ENCODE peak calls at places on chromosomes 11 and 22, in six cellular contexts. One of them, this sample, is unnamed.

GRCh38 chr11:71235719-71236118 is 16.7 kb downstream of the SHANK2 start:
- DNase-seq in left ventricle myocardium inferior: no peak
- DNase-seq in Peyer's patch: no peak
- DNase-seq in IMR-90: no peak
- DNase-seq in A549: no peak
- DNase-seq in AG04450: no peak
- DNase-seq in this sample: peak

GRCh38 chr22:35394810-35395563 is 5.0 kb upstream of the MCM5 start:
- DNase-seq in A549: no peak
- DNase-seq in AG04450: no peak
- DNase-seq in IMR-90: no peak
- DNase-seq in left ventricle myocardium inferior: no peak
- DNase-seq in Peyer's patch: no peak
- DNase-seq in this sample: no peak

GRCh38 chr11:68353118-68353517 is 40.7 kb downstream of the LRP5 start:
- DNase-seq in AG04450: no peak
- DNase-seq in IMR-90: no peak
- DNase-seq in Peyer's patch: no peak
- DNase-seq in left ventricle myocardium inferior: no peak
- DNase-seq in A549: peak
- DNase-seq in this sample: no peak

GRCh38 chr22:20783844-20784723 is 10.2 kb downstream of the SERPIND1 start:
- DNase-seq in left ventricle myocardium inferior: no peak
- DNase-seq in Peyer's patch: no peak
- DNase-seq in AG04450: peak
- DNase-seq in A549: peak
- DNase-seq in IMR-90: peak
- DNase-seq in this sample: no peak

GRCh38 chr22:44085743-44086741 is 61.9 kb downstream of the PARVB start:
- DNase-seq in AG04450: no peak
- DNase-seq in left ventricle myocardium inferior: peak
- DNase-seq in Peyer's patch: no peak
- DNase-seq in IMR-90: peak
- DNase-seq in A549: peak
- DNase-seq in this sample: no peak

GRCh38 chr22:33438273-33438672 is 380.1 kb upstream of the SYN3 start:
- DNase-seq in A549: peak
- DNase-seq in IMR-90: peak
- DNase-seq in Peyer's patch: no peak
- DNase-seq in left ventricle myocardium inferior: no peak
- DNase-seq in AG04450: peak
- DNase-seq in this sample: no peak

GRCh38 chr22:33555814-33556522 is 364.3 kb downstream of the LARGE1 start:
- DNase-seq in left ventricle myocardium inferior: no peak
- DNase-seq in AG04450: no peak
- DNase-seq in Peyer's patch: no peak
- DNase-seq in IMR-90: no peak
- DNase-seq in A549: no peak
- DNase-seq in this sample: no peak

GRCh38 chr11:60625262-60625661 is 74.2 kb upstream of the MS4A8 start:
- DNase-seq in A549: no peak
- DNase-seq in IMR-90: peak
- DNase-seq in left ventricle myocardium inferior: no peak
- DNase-seq in AG04450: no peak
- DNase-seq in Peyer's patch: no peak
- DNase-seq in this sample: no peak

GRCh38 chr11:125591659-125592304 is 870 bp upstream of the STT3A start:
- DNase-seq in A549: peak
- DNase-seq in left ventricle myocardium inferior: peak
- DNase-seq in AG04450: no peak
- DNase-seq in Peyer's patch: peak
- DNase-seq in IMR-90: peak
- DNase-seq in this sample: peak

GRCh38 chr11:85483861-85484260 is 143.3 kb downstream of the DLG2 start:
- DNase-seq in AG04450: peak
- DNase-seq in left ventricle myocardium inferior: no peak
- DNase-seq in IMR-90: peak
- DNase-seq in Peyer's patch: no peak
- DNase-seq in A549: no peak
- DNase-seq in this sample: no peak

GRCh38 chr11:60951909-60952741 is at the start of gene SLC15A3:
- DNase-seq in left ventricle myocardium inferior: peak
- DNase-seq in AG04450: no peak
- DNase-seq in IMR-90: peak
- DNase-seq in Peyer's patch: no peak
- DNase-seq in A549: no peak
- DNase-seq in this sample: no peak

GRCh38 chr22:36367479-36367878 is 20.3 kb downstream of the MYH9 start:
- DNase-seq in IMR-90: no peak
- DNase-seq in A549: no peak
- DNase-seq in left ventricle myocardium inferior: no peak
- DNase-seq in AG04450: no peak
- DNase-seq in Peyer's patch: no peak
- DNase-seq in this sample: no peak

GRCh38 chr22:36197065-36197440 is 4.6 kb downstream of the APOL4 start:
- DNase-seq in AG04450: no peak
- DNase-seq in A549: no peak
- DNase-seq in IMR-90: peak
- DNase-seq in left ventricle myocardium inferior: peak
- DNase-seq in Peyer's patch: no peak
- DNase-seq in this sample: peak

GRCh38 chr11:69644071-69644961 is 3.4 kb downstream of the CCND1 start:
- DNase-seq in AG04450: peak
- DNase-seq in IMR-90: peak
- DNase-seq in Peyer's patch: peak
- DNase-seq in left ventricle myocardium inferior: peak
- DNase-seq in A549: peak
- DNase-seq in this sample: peak

GRCh38 chr11:81492923-81493445 is 1240.7 kb downstream of the FAM181B start:
- DNase-seq in A549: no peak
- DNase-seq in AG04450: no peak
- DNase-seq in IMR-90: no peak
- DNase-seq in left ventricle myocardium inferior: no peak
- DNase-seq in Peyer's patch: no peak
- DNase-seq in this sample: no peak

GRCh38 chr11:1458340-1459218 is 28.0 kb downstream of the MOB2 start:
- DNase-seq in IMR-90: peak
- DNase-seq in Peyer's patch: peak
- DNase-seq in left ventricle myocardium inferior: peak
- DNase-seq in A549: no peak
- DNase-seq in AG04450: no peak
- DNase-seq in this sample: peak

GRCh38 chr11:30487200-30487898 is 98.8 kb downstream of the MPPED2 start:
- DNase-seq in A549: no peak
- DNase-seq in AG04450: no peak
- DNase-seq in Peyer's patch: no peak
- DNase-seq in IMR-90: peak
- DNase-seq in left ventricle myocardium inferior: peak
- DNase-seq in this sample: no peak

GRCh38 chr11:122791836-122792235 is 46.5 kb upstream of the CRTAM start:
- DNase-seq in AG04450: peak
- DNase-seq in IMR-90: peak
- DNase-seq in A549: no peak
- DNase-seq in left ventricle myocardium inferior: no peak
- DNase-seq in Peyer's patch: no peak
- DNase-seq in this sample: no peak

GRCh38 chr11:60905047-60905446 is 1.3 kb downstream of the PRPF19 start:
- DNase-seq in Peyer's patch: no peak
- DNase-seq in left ventricle myocardium inferior: no peak
- DNase-seq in A549: no peak
- DNase-seq in IMR-90: no peak
- DNase-seq in AG04450: no peak
- DNase-seq in this sample: no peak

GRCh38 chr11:3159296-3160190 is 5.6 kb downstream of the OSBPL5 start:
- DNase-seq in A549: no peak
- DNase-seq in AG04450: no peak
- DNase-seq in Peyer's patch: peak
- DNase-seq in left ventricle myocardium inferior: peak
- DNase-seq in IMR-90: no peak
- DNase-seq in this sample: no peak

GRCh38 chr11:108538022-108538424 is 39.8 kb upstream of the POGLUT3 start:
- DNase-seq in AG04450: no peak
- DNase-seq in left ventricle myocardium inferior: no peak
- DNase-seq in Peyer's patch: peak
- DNase-seq in A549: no peak
- DNase-seq in IMR-90: no peak
- DNase-seq in this sample: no peak

GRCh38 chr11:129865701-129866100 is 29.7 kb downstream of the NFRKB start:
- DNase-seq in AG04450: no peak
- DNase-seq in A549: no peak
- DNase-seq in Peyer's patch: no peak
- DNase-seq in IMR-90: no peak
- DNase-seq in left ventricle myocardium inferior: no peak
- DNase-seq in this sample: peak

GRCh38 chr11:61173456-61173855 is 12.2 kb upstream of the VPS37C start:
- DNase-seq in Peyer's patch: no peak
- DNase-seq in IMR-90: peak
- DNase-seq in left ventricle myocardium inferior: no peak
- DNase-seq in AG04450: no peak
- DNase-seq in A549: no peak
- DNase-seq in this sample: no peak

GRCh38 chr22:41491379-41492100 is 22.6 kb downstream of the ACO2 start:
- DNase-seq in Peyer's patch: no peak
- DNase-seq in left ventricle myocardium inferior: no peak
- DNase-seq in AG04450: no peak
- DNase-seq in IMR-90: peak
- DNase-seq in A549: no peak
- DNase-seq in this sample: no peak

GRCh38 chr22:24768537-24769374 is 5.8 kb downstream of the PIWIL3 start:
- DNase-seq in IMR-90: peak
- DNase-seq in AG04450: peak
- DNase-seq in left ventricle myocardium inferior: peak
- DNase-seq in Peyer's patch: peak
- DNase-seq in A549: peak
- DNase-seq in this sample: no peak

GRCh38 chr22:24776525-24776924 is 2.0 kb upstream of the PIWIL3 start:
- DNase-seq in IMR-90: no peak
- DNase-seq in left ventricle myocardium inferior: no peak
- DNase-seq in A549: no peak
- DNase-seq in Peyer's patch: no peak
- DNase-seq in AG04450: no peak
- DNase-seq in this sample: no peak

GRCh38 chr22:24775769-24776492 is 1.4 kb upstream of the PIWIL3 start:
- DNase-seq in AG04450: no peak
- DNase-seq in A549: no peak
- DNase-seq in left ventricle myocardium inferior: no peak
- DNase-seq in IMR-90: peak
- DNase-seq in Peyer's patch: no peak
- DNase-seq in this sample: no peak

GRCh38 chr22:24772493-24773220 is 1.9 kb downstream of the PIWIL3 start:
- DNase-seq in left ventricle myocardium inferior: no peak
- DNase-seq in IMR-90: peak
- DNase-seq in AG04450: no peak
- DNase-seq in A549: peak
- DNase-seq in Peyer's patch: no peak
- DNase-seq in this sample: no peak
- TF ChIP-seq CTCF in left ventricle myocardium inferior: peak
- TF ChIP-seq CTCF in IMR-90: peak
- TF ChIP-seq CTCF in AG04450: peak
- TF ChIP-seq CTCF in A549: peak
- TF ChIP-seq CTCF in Peyer's patch: no peak
- TF ChIP-seq CTCF in this sample: no peak

GRCh38 chr11:17148536-17148935 is 59.2 kb downstream of the PIK3C2A start:
- DNase-seq in AG04450: no peak
- DNase-seq in IMR-90: peak
- DNase-seq in A549: no peak
- DNase-seq in left ventricle myocardium inferior: no peak
- DNase-seq in Peyer's patch: no peak
- DNase-seq in this sample: no peak

GRCh38 chr11:17153759-17154158 is 54.0 kb downstream of the PIK3C2A start:
- DNase-seq in Peyer's patch: no peak
- DNase-seq in AG04450: no peak
- DNase-seq in left ventricle myocardium inferior: no peak
- DNase-seq in IMR-90: no peak
- DNase-seq in A549: no peak
- DNase-seq in this sample: no peak

GRCh38 chr11:17154409-17155159 is 53.2 kb downstream of the PIK3C2A start:
- DNase-seq in AG04450: no peak
- DNase-seq in left ventricle myocardium inferior: no peak
- DNase-seq in Peyer's patch: no peak
- DNase-seq in A549: no peak
- DNase-seq in IMR-90: no peak
- DNase-seq in this sample: no peak

GRCh38 chr11:17156283-17156682 is 51.5 kb downstream of the PIK3C2A start:
- DNase-seq in AG04450: no peak
- DNase-seq in left ventricle myocardium inferior: no peak
- DNase-seq in Peyer's patch: no peak
- DNase-seq in IMR-90: no peak
- DNase-seq in A549: no peak
- DNase-seq in this sample: no peak

DNA sequence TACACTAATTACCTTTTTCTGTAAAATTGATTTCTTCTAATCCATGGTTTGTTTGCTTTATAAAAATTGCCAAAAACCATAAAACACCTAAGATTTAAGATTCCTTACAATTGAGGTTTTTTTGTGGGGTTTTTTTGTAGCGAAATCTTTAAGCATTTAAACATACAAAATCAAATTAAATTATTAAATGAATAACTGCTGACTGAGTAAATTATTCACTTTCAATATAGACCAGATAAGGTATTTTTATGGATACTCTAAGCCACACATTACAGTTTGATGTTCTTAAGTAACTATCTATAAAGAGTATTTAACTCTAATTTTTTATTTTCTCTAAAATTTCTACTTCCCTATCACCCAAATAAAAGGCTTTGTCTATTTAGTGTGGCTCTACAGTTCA is 55.5 kb downstream of the PIK3C2A start:
- DNase-seq in A549: no peak
- DNase-seq in Peyer's patch: no peak
- DNase-seq in IMR-90: no peak
- DNase-seq in left ventricle myocardium inferior: no peak
- DNase-seq in AG04450: no peak
- DNase-seq in this sample: no peak
- H3K4me3 ChIP-seq in A549: no peak
- H3K4me3 ChIP-seq in Peyer's patch: no peak
- H3K4me3 ChIP-seq in IMR-90: no peak
- H3K4me3 ChIP-seq in left ventricle myocardium inferior: no peak
- H3K4me3 ChIP-seq in AG04450: no peak
- H3K4me3 ChIP-seq in this sample: no peak

DNA sequence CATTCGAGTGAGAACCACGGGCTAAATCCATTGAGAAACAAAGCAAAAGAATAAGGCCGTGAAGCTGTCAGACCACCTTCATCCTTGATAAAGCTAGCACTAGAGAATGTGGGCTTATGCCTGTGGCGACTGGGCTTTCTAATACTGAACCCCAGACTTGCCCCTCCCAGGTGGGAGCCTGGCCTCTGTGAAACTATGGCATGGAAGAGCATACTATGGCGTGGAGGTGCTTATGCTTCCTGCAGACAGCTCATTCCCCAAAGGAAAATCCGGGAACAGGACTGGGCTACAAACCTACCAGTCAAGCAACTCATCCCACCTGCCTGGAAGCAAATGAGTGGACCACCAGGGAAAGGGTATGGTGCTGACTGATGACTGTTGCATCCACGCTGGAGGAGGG is 92.4 kb downstream of the ZC3H12C start:
- DNase-seq in left ventricle myocardium inferior: no peak
- DNase-seq in A549: no peak
- DNase-seq in Peyer's patch: no peak
- DNase-seq in IMR-90: no peak
- DNase-seq in AG04450: no peak
- DNase-seq in this sample: no peak
- H3K27ac ChIP-seq in left ventricle myocardium inferior: no peak
- H3K27ac ChIP-seq in A549: peak
- H3K27ac ChIP-seq in Peyer's patch: no peak
- H3K27ac ChIP-seq in IMR-90: no peak
- H3K27ac ChIP-seq in AG04450: no peak
- H3K27ac ChIP-seq in this sample: no peak

GRCh38 chr11:12016246-12016645 is 7.8 kb upstream of the DKK3 start:
- DNase-seq in Peyer's patch: no peak
- DNase-seq in IMR-90: no peak
- DNase-seq in AG04450: no peak
- DNase-seq in A549: no peak
- DNase-seq in left ventricle myocardium inferior: no peak
- DNase-seq in this sample: no peak
- TF ChIP-seq CTCF in Peyer's patch: no peak
- TF ChIP-seq CTCF in IMR-90: no peak
- TF ChIP-seq CTCF in AG04450: no peak
- TF ChIP-seq CTCF in A549: no peak
- TF ChIP-seq CTCF in left ventricle myocardium inferior: peak
- TF ChIP-seq CTCF in this sample: no peak

This sample was measured in coronary artery.